ENCODE peak calls at places on chromosomes 6 and 20, in five cellular contexts. W is WTC11, A is AG10803, G is GM13977, U is HepG2. S is an unnamed sample.

GRCh38 chr20:13271977-13272975 is 51.2 kb downstream of the ISM1 start:
- DNase-seq in W (no peak), A (no peak), G (no peak), U (no peak), S (no peak)

GRCh38 chr6:111758608-111759293 is 114.5 kb downstream of the FYN start:
- DNase-seq in W (no peak), A (no peak), G (no peak), U (no peak), S (no peak)

GRCh38 chr6:126886106-126886505 is 232.4 kb upstream of the RSPO3 start:
- DNase-seq in W (no peak), A (peak), G (no peak), U (no peak), S (no peak)

GRCh38 chr6:1792989-1793388 is 183.3 kb downstream of the FOXC1 start:
- DNase-seq in W (peak), A (no peak), G (peak), U (peak), S (no peak)

GRCh38 chr6:44002591-44003344 is 124.5 kb downstream of the MRPL14 start:
- DNase-seq in W (peak), A (no peak), G (peak), U (no peak), S (peak)

GRCh38 chr20:63567382-63568169 is 6.5 kb downstream of the HELZ2 start:
- DNase-seq in W (no peak), A (no peak), G (peak), U (no peak), S (no peak)

GRCh38 chr6:34205916-34206315 is 30.8 kb upstream of the HMGA1 start:
- DNase-seq in W (no peak), A (no peak), G (no peak), U (no peak), S (no peak)

GRCh38 chr6:135789375-135789774 is 62.1 kb upstream of the PDE7B start:
- DNase-seq in W (no peak), A (no peak), G (no peak), U (no peak), S (no peak)

GRCh38 chr6:70398783-70399730 is 14.3 kb upstream of the FAM135A start:
- DNase-seq in W (no peak), A (peak), G (no peak), U (peak), S (no peak)